ENCODE peak calls at places on chromosomes 1 and 21, in eight cellular contexts. I is IMR-90, K is endodermal cell, T is NCI-H510A treated with DMSO at 0.1 percent for 48 hours, M is GM04504, L is KG1, E is dermis blood vessel endothelial cell, W is GM12865. V is an unnamed sample.

GRCh38 chr1:219639843-219640606 is 27.1 kb upstream of the ZC3H11B start:
- DNase-seq in I (peak; percentile 0), K (no peak), T (no peak), M (no peak), L (no peak), E (no peak), W (no peak), V (peak; percentile 70)

GRCh38 chr1:4488018-4488417 is 166.4 kb upstream of the AJAP1 start:
- DNase-seq in I (no peak), K (no peak), T (no peak), M (no peak), L (no peak), E (no peak), W (no peak), V (no peak)

GRCh38 chr1:201576914-201577313 is 38.0 kb downstream of the NAV1 start:
- DNase-seq in I (no peak), K (no peak), T (no peak), M (no peak), L (no peak), E (no peak), W (no peak), V (no peak)

GRCh38 chr1:59083946-59084865 is 212.7 kb upstream of the FGGY start:
- DNase-seq in I (peak; percentile 41), K (peak; percentile 64), T (no peak), M (no peak), L (no peak), E (peak; percentile 84), W (peak; percentile 5), V (peak; percentile 51)

GRCh38 chr21:44569861-44570517 is 3.5 kb upstream of the KRTAP10-4 start:
- DNase-seq in I (no peak), K (no peak), T (no peak), M (no peak), L (no peak), E (no peak), W (no peak), V (no peak)

GRCh38 chr1:48414264-48414663 is 57.7 kb downstream of the SPATA6 start:
- DNase-seq in I (peak; percentile 15), K (no peak), T (no peak), M (no peak), L (no peak), E (no peak), W (no peak), V (no peak)

GRCh38 chr1:111204211-111204883 is 3.9 kb upstream of the DENND2D start:
- DNase-seq in I (no peak), K (no peak), T (peak; percentile 17), M (no peak), L (no peak), E (no peak), W (peak; percentile 96), V (no peak)

GRCh38 chr1:94025383-94026340 is 95.3 kb downstream of the ABCA4 start:
- DNase-seq in I (peak; percentile 79), K (peak; percentile 69), T (peak; percentile 92), M (no peak), L (peak; percentile 24), E (peak; percentile 91), W (peak; percentile 65), V (peak; percentile 56)

GRCh38 chr1:236760986-236761385 is 34.1 kb upstream of the MTR start:
- DNase-seq in I (no peak), K (no peak), T (no peak), M (no peak), L (no peak), E (no peak), W (no peak), V (no peak)

GRCh38 chr1:232435746-232436145 is 194.2 kb downstream of the SIPA1L2 start:
- DNase-seq in I (peak; percentile 70), K (no peak), T (no peak), M (no peak), L (no peak), E (peak; percentile 7), W (no peak), V (peak; percentile 66)

GRCh38 chr1:86616871-86617270 is 70.0 kb downstream of the CLCA4 start:
- DNase-seq in I (no peak), K (no peak), T (no peak), M (no peak), L (peak; percentile 68), E (no peak), W (peak; percentile 78), V (no peak)

GRCh38 chr1:48955774-48956173 is 179.1 kb upstream of the BEND5 start:
- DNase-seq in I (no peak), K (no peak), T (no peak), M (no peak), L (no peak), E (no peak), W (no peak), V (no peak)

GRCh38 chr21:46648539-46648938 is 13.1 kb downstream of the PRMT2 start:
- DNase-seq in I (no peak), K (no peak), T (no peak), M (no peak), L (no peak), E (no peak), W (no peak), V (no peak)

GRCh38 chr1:10761503-10762152 is 34.8 kb downstream of the CASZ1 start:
- DNase-seq in I (no peak), K (no peak), T (peak; percentile 57), M (no peak), L (no peak), E (peak; percentile 74), W (peak; percentile 22), V (no peak)

GRCh38 chr1:36884801-36885200 is 149.5 kb downstream of the GRIK3 start:
- DNase-seq in I (no peak), K (no peak), T (no peak), M (no peak), L (no peak), E (no peak), W (no peak), V (no peak)

GRCh38 chr21:44845418-44846200 is 27.7 kb upstream of the SUMO3 start:
- DNase-seq in I (peak; percentile 24), K (peak; percentile 95), T (no peak), M (peak; percentile 17), L (no peak), E (peak; percentile 71), W (peak; percentile 53), V (peak; percentile 18)

GRCh38 chr1:70979313-70979712 is 68.3 kb downstream of the PTGER3 start:
- DNase-seq in I (no peak), K (no peak), T (no peak), M (no peak), L (no peak), E (no peak), W (no peak), V (no peak)

GRCh38 chr1:229624521-229624905 is 1.4 kb downstream of the TAF5L start:
- DNase-seq in I (no peak), K (no peak), T (no peak), M (no peak), L (no peak), E (no peak), W (no peak), V (no peak)

GRCh38 chr21:42312626-42313104 is 2.5 kb downstream of the TFF3 start:
- DNase-seq in I (no peak), K (no peak), T (peak; percentile 23), M (no peak), L (no peak), E (no peak), W (no peak), V (no peak)

GRCh38 chr1:97693601-97694000 is 227.2 kb downstream of the DPYD start:
- DNase-seq in I (no peak), K (no peak), T (no peak), M (peak; percentile 65), L (no peak), E (no peak), W (no peak), V (no peak)

GRCh38 chr1:112803906-112804762 is 89.0 kb upstream of the PPM1J start:
- DNase-seq in I (peak; percentile 65), K (peak; percentile 95), T (peak; percentile 72), M (peak; percentile 32), L (no peak), E (peak; percentile 89), W (peak; percentile 79), V (peak; percentile 23)

GRCh38 chr1:53321366-53321765 is 6.5 kb downstream of the LRP8 start:
- DNase-seq in I (no peak), K (peak; percentile 91), T (no peak), M (no peak), L (no peak), E (peak; percentile 14), W (peak; percentile 29), V (no peak)

GRCh38 chr21:27132270-27132669 is 165.4 kb upstream of the ADAMTS5 start:
- DNase-seq in I (peak; percentile 67), K (no peak), T (no peak), M (no peak), L (no peak), E (no peak), W (no peak), V (peak; percentile 16)

GRCh38 chr1:21863981-21864380 is 51.9 kb downstream of the LDLRAD2 start:
- DNase-seq in I (no peak), K (no peak), T (no peak), M (no peak), L (no peak), E (no peak), W (no peak), V (no peak)

GRCh38 chr1:148315081-148315811 is 163.2 kb upstream of the NBPF11 start:
- DNase-seq in I (no peak), K (no peak), T (no peak), M (no peak), L (no peak), E (no peak), W (peak; percentile 44), V (peak; percentile 58)

GRCh38 chr1:201405484-201405831 is 6.3 kb upstream of the LAD1 start:
- DNase-seq in I (no peak), K (no peak), T (no peak), M (no peak), L (no peak), E (no peak), W (peak; percentile 70), V (peak; percentile 7)

GRCh38 chr1:88302843-88303486 is 381.1 kb upstream of the PKN2 start:
- DNase-seq in I (peak; percentile 55), K (peak; percentile 49), T (no peak), M (peak; percentile 10), L (peak; percentile 42), E (peak; percentile 52), W (peak; percentile 9), V (peak; percentile 21)

GRCh38 chr1:43885311-43885801 is 48.2 kb upstream of the ARTN start:
- DNase-seq in I (no peak), K (peak; percentile 85), T (peak; percentile 96), M (no peak), L (no peak), E (no peak), W (no peak), V (no peak)

GRCh38 chr21:25080706-25081495 is 526.4 kb downstream of the MRPL39 start:
- DNase-seq in I (peak; percentile 7), K (no peak), T (no peak), M (peak; percentile 10), L (no peak), E (no peak), W (no peak), V (peak; percentile 74)

GRCh38 chr1:193310569-193310968 is 124.2 kb upstream of the B3GALT2 start:
- DNase-seq in I (no peak), K (no peak), T (peak; percentile 98), M (no peak), L (no peak), E (no peak), W (no peak), V (no peak)

GRCh38 chr1:7208647-7209180 is 423.5 kb downstream of the CAMTA1 start:
- DNase-seq in I (no peak), K (no peak), T (no peak), M (no peak), L (no peak), E (no peak), W (no peak), V (no peak)

GRCh38 chr1:102837551-102837950 is 270.8 kb downstream of the COL11A1 start:
- DNase-seq in I (no peak), K (no peak), T (no peak), M (no peak), L (no peak), E (no peak), W (no peak), V (no peak)

GRCh38 chr1:89069955-89070354 is 4.9 kb upstream of the GBP1 start:
- DNase-seq in I (no peak), K (no peak), T (no peak), M (no peak), L (no peak), E (peak; percentile 7), W (no peak), V (no peak)

GRCh38 chr1:53369761-53370160 is 41.9 kb upstream of the LRP8 start:
- DNase-seq in I (no peak), K (peak; percentile 29), T (no peak), M (no peak), L (no peak), E (no peak), W (no peak), V (no peak)

V was measured in astrocyte.